ENCODE peak calls at places on chromosomes 3 and 15, in four cellular contexts. S is T-helper 9 cell; V is stimulated activated CD8-positive, alpha-beta memory T cell treated with anti-CD3 and anti-CD28 coated beads, Interleukin-4, amount 100 ng/mL, for 4 hours; H is astrocyte of the hippocampus. E is an unnamed sample.

GRCh38 chr3:133401374-133402135 is 1.7 kb downstream of the BFSP2 start:
- DNase-seq in S (no peak), H (peak; percentile 86), V (no peak), E (no peak)

GRCh38 chr3:83968386-83968785 is 990.4 kb upstream of the CADM2 start:
- DNase-seq in V (no peak), S (no peak), H (no peak), E (no peak)

GRCh38 chr3:155517907-155518306 is 224.4 kb upstream of the STRIT1 start:
- DNase-seq in V (no peak), S (no peak), H (no peak), E (no peak)

GRCh38 chr3:43477600-43477999 is 144.2 kb downstream of the ANO10 start:
- DNase-seq in H (no peak), S (peak; percentile 56), V (peak; percentile 17), E (no peak)

GRCh38 chr15:25849431-25849921 is 13.7 kb downstream of the ATP10A start:
- DNase-seq in H (peak; percentile 85), S (no peak), V (no peak), E (no peak)

GRCh38 chr15:68536331-68537095 is 42.3 kb upstream of the CORO2B start:
- DNase-seq in V (no peak), S (no peak), H (peak; percentile 79), E (no peak)

GRCh38 chr3:126364130-126364695 is 7.0 kb upstream of the KLF15 start:
- DNase-seq in V (no peak), S (no peak), H (no peak), E (no peak)

GRCh38 chr3:183490653-183491052 is 62.2 kb upstream of the MCF2L2 start:
- DNase-seq in H (peak; percentile 65), V (no peak), S (no peak), E (no peak)

GRCh38 chr3:101780661-101781060 is 1.6 kb downstream of the NXPE3 start:
- DNase-seq in V (no peak), H (peak; percentile 82), S (no peak), E (no peak)

GRCh38 chr3:183981990-183982658 is 35.6 kb downstream of the ABCC5 start:
- DNase-seq in S (no peak), H (no peak), V (no peak), E (no peak)

GRCh38 chr3:52461874-52462273 is 6.5 kb downstream of the NISCH start:
- DNase-seq in S (no peak), V (no peak), H (no peak), E (no peak)

GRCh38 chr3:179321585-179322322 is 1.1 kb upstream of the ZNF639 start:
- DNase-seq in V (no peak), S (no peak), H (peak; percentile 57), E (no peak)

GRCh38 chr3:106457278-106458210 is 588.7 kb upstream of the CBLB start:
- DNase-seq in S (no peak), H (peak; percentile 94), V (no peak), E (no peak)

GRCh38 chr3:193655827-193656433 is 62.9 kb downstream of the OPA1 start:
- DNase-seq in S (no peak), H (no peak), V (no peak), E (no peak)

GRCh38 chr15:48581221-48581620 is 64.3 kb downstream of the FBN1 start:
- DNase-seq in S (no peak), H (no peak), V (no peak), E (no peak)

GRCh38 chr15:89649013-89649625 is 6.1 kb downstream of the KIF7 start:
- DNase-seq in V (no peak), S (no peak), H (no peak), E (no peak)

GRCh38 chr3:141738636-141739363 is 702 bp downstream of the RNF7 start:
- DNase-seq in H (peak; percentile 60), S (no peak), V (peak; percentile 7), E (no peak)

GRCh38 chr15:79218588-79219200 is 63.8 kb upstream of the ANKRD34C start:
- DNase-seq in V (no peak), S (no peak), H (peak; percentile 16), E (no peak)

E was measured in esophagus squamous epithelium.